ENCODE peak calls at places on chromosome 4, in five cellular contexts. S is posterior cingulate gyrus; M is naive thymus-derived CD8-positive, alpha-beta T cell; U is T-helper 9 cell; Z is mesendoderm. K is an unnamed sample.

GRCh38 chr4:140567722-140568121 is 1.0 kb downstream of the UCP1 start:
- DNase-seq in S (peak; percentile 41), M (no peak), U (no peak), Z (peak; percentile 41), K (peak; percentile 11)

GRCh38 chr4:6762244-6762615 is 20.3 kb upstream of the KIAA0232 start:
- DNase-seq in S (no peak), M (no peak), U (no peak), Z (no peak), K (no peak)

GRCh38 chr4:74453037-74453635 is 8.2 kb downstream of the AREG start:
- DNase-seq in S (no peak), M (no peak), U (no peak), Z (no peak), K (no peak)

GRCh38 chr4:150209140-150209829 is 131.0 kb downstream of the DCLK2 start:
- DNase-seq in S (peak; percentile 80), M (no peak), U (no peak), Z (peak; percentile 73), K (no peak)

GRCh38 chr4:179071120-179071519 is 1628.9 kb upstream of the AGA start:
- DNase-seq in S (no peak), M (no peak), U (no peak), Z (no peak), K (no peak)

GRCh38 chr4:139975830-139976272 is 178.1 kb downstream of the MAML3 start:
- DNase-seq in S (no peak), M (no peak), U (no peak), Z (no peak), K (no peak)

GRCh38 chr4:54063224-54063623 is 1.2 kb downstream of the CHIC2 start:
- DNase-seq in S (no peak), M (no peak), U (no peak), Z (no peak), K (no peak)

GRCh38 chr4:38601244-38601915 is 62.6 kb upstream of the KLF3 start:
- DNase-seq in S (no peak), M (no peak), U (no peak), Z (no peak), K (no peak)

GRCh38 chr4:86596802-86597201 is 2.7 kb downstream of the PTPN13 start:
- DNase-seq in S (no peak), M (no peak), U (no peak), Z (no peak), K (no peak)

GRCh38 chr4:80199004-80199579 is 1.8 kb downstream of the PRDM8 start:
- DNase-seq in S (peak; percentile 27), M (no peak), U (no peak), Z (no peak), K (no peak)

GRCh38 chr4:155588437-155588836 is 78.2 kb upstream of the GUCY1A1 start:
- DNase-seq in S (no peak), M (no peak), U (no peak), Z (no peak), K (no peak)

GRCh38 chr4:154416183-154416543 is 75.4 kb downstream of the DCHS2 start:
- DNase-seq in S (no peak), M (no peak), U (no peak), Z (peak; percentile 70), K (no peak)

GRCh38 chr4:38044060-38044459 is 83.9 kb downstream of the PTTG2 start:
- DNase-seq in S (no peak), M (no peak), U (no peak), Z (no peak), K (no peak)

GRCh38 chr4:5750052-5750950 is 39.3 kb downstream of the EVC start:
- DNase-seq in S (peak; percentile 8), M (no peak), U (no peak), Z (no peak), K (no peak)

GRCh38 chr4:74370912-74371311 is 6.0 kb downstream of the EREG start:
- DNase-seq in S (no peak), M (no peak), U (no peak), Z (peak; percentile 78), K (no peak)

GRCh38 chr4:140133576-140133975 is 20.4 kb downstream of the MAML3 start:
- DNase-seq in S (no peak), M (no peak), U (no peak), Z (no peak), K (no peak)

GRCh38 chr4:184280591-184281071 is 63.0 kb upstream of the ENPP6 start:
- DNase-seq in S (no peak), M (no peak), U (no peak), Z (no peak), K (no peak)

GRCh38 chr4:57490520-57490919 is 380.3 kb upstream of the IGFBP7 start:
- DNase-seq in S (no peak), M (no peak), U (no peak), Z (no peak), K (no peak)

GRCh38 chr4:153252122-153252521 is 47.9 kb downstream of the TRIM2 start:
- DNase-seq in S (no peak), M (no peak), U (no peak), Z (no peak), K (no peak)

GRCh38 chr4:26647523-26648224 is 63.8 kb downstream of the TBC1D19 start:
- DNase-seq in S (no peak), M (no peak), U (no peak), Z (no peak), K (no peak)

GRCh38 chr4:155787113-155787710 is 28.4 kb downstream of the GUCY1B1 start:
- DNase-seq in S (no peak), M (no peak), U (no peak), Z (peak; percentile 71), K (peak; percentile 39)

GRCh38 chr4:5098176-5098575 is 46.9 kb downstream of the STK32B start:
- DNase-seq in S (no peak), M (no peak), U (no peak), Z (peak; percentile 7), K (no peak)

GRCh38 chr4:8910100-8910821 is 38.6 kb upstream of the HMX1 start:
- DNase-seq in S (peak; percentile 75), M (no peak), U (no peak), Z (no peak), K (no peak)

GRCh38 chr4:78644063-78644691 is 92.6 kb downstream of the ANXA3 start:
- DNase-seq in S (no peak), M (no peak), U (no peak), Z (no peak), K (no peak)

GRCh38 chr4:95118507-95118906 is 360.8 kb downstream of the BMPR1B start:
- DNase-seq in S (no peak), M (no peak), U (no peak), Z (peak; percentile 11), K (no peak)

GRCh38 chr4:186104114-186104894 is at the start of gene FAM149A:
- DNase-seq in S (peak; percentile 80), M (peak; percentile 8), U (peak; percentile 19), Z (peak; percentile 34), K (no peak)

GRCh38 chr4:176824645-176825366 is 32.1 kb upstream of the VEGFC start:
- DNase-seq in S (no peak), M (no peak), U (no peak), Z (no peak), K (no peak)

GRCh38 chr4:185261971-185262370 is 52.6 kb downstream of the SNX25 start:
- DNase-seq in S (no peak), M (no peak), U (no peak), Z (no peak), K (no peak)

GRCh38 chr4:187124311-187124710 is 400.7 kb upstream of the FAT1 start:
- DNase-seq in S (peak; percentile 54), M (no peak), U (no peak), Z (no peak), K (no peak)

GRCh38 chr4:3702551-3703221 is 63.5 kb upstream of the ADRA2C start:
- DNase-seq in S (peak; percentile 61), M (no peak), U (no peak), Z (no peak), K (no peak)

GRCh38 chr4:101197350-101197749 is 150.0 kb downstream of the PPP3CA start:
- DNase-seq in S (no peak), M (no peak), U (no peak), Z (no peak), K (no peak)

K was measured in NCI-H2227 treated with DMSO at 0.1 percent for 48 hours.